ENCODE peak calls at places on chromosomes 12 and 14, in six cellular contexts. N is heart left ventricle, Y is left lung, M is substantia nigra, W is psoas muscle, D is right cardiac atrium. U is an unnamed sample.
A peak's percentile ranks its signal among the peaks of the same experiment; 100 is the strongest.

GRCh38 chr14:35808076-35808657 is 928 bp downstream of the RALGAPA1 start:
- DNase-seq in N (no peak), Y (no peak), M (no peak), W (no peak), D (no peak), U (no peak)

GRCh38 chr12:15278816-15279658 is 43.3 kb upstream of the PTPRO start:
- DNase-seq in N (peak; percentile 85), Y (peak; percentile 87), M (no peak), W (peak; percentile 92), D (peak; percentile 89), U (peak; percentile 87)

GRCh38 chr12:124188561-124189405 is 106.1 kb upstream of the RFLNA start:
- DNase-seq in N (no peak), Y (no peak), M (no peak), W (no peak), D (no peak), U (no peak)

GRCh38 chr14:22570132-22570949 is 18.7 kb downstream of the DAD1 start:
- DNase-seq in N (no peak), Y (no peak), M (no peak), W (no peak), D (no peak), U (no peak)

GRCh38 chr14:99101826-99102461 is 170.1 kb downstream of the BCL11B start:
- DNase-seq in N (no peak), Y (no peak), M (no peak), W (no peak), D (no peak), U (no peak)

GRCh38 chr12:87813476-87814234 is 215.5 kb downstream of the C12orf50 start:
- DNase-seq in N (no peak), Y (no peak), M (no peak), W (no peak), D (no peak), U (no peak)

GRCh38 chr12:108495054-108495453 is 20.0 kb upstream of the FICD start:
- DNase-seq in N (no peak), Y (no peak), M (no peak), W (no peak), D (no peak), U (no peak)

GRCh38 chr12:124433147-124433874 is 134.1 kb downstream of the NCOR2 start:
- DNase-seq in N (peak; percentile 87), Y (no peak), M (no peak), W (peak; percentile 95), D (peak; percentile 94), U (no peak)

GRCh38 chr14:102993523-102993922 is 63.8 kb downstream of the CDC42BPB start:
- DNase-seq in N (no peak), Y (no peak), M (no peak), W (no peak), D (no peak), U (no peak)

GRCh38 chr12:79993106-79993862 is 58.4 kb upstream of the PPP1R12A start:
- DNase-seq in N (no peak), Y (no peak), M (no peak), W (peak; percentile 59), D (peak; percentile 54), U (no peak)

GRCh38 chr12:4153343-4153892 is 120.1 kb upstream of the CCND2 start:
- DNase-seq in N (no peak), Y (no peak), M (no peak), W (no peak), D (no peak), U (no peak)

GRCh38 chr12:121209629-121210572 is at the start of gene P2RX4:
- DNase-seq in N (peak; percentile 95), Y (peak; percentile 92), M (peak; percentile 70), W (peak; percentile 89), D (peak; percentile 96), U (peak; percentile 96)

GRCh38 chr12:76755829-76756379 is 8.0 kb upstream of the ZDHHC17 start:
- DNase-seq in N (no peak), Y (no peak), M (no peak), W (no peak), D (no peak), U (no peak)

GRCh38 chr12:20392339-20392738 is 24.0 kb downstream of the PDE3A start:
- DNase-seq in N (no peak), Y (no peak), M (no peak), W (no peak), D (no peak), U (no peak)

GRCh38 chr14:102805454-102805891 is 28.2 kb downstream of the TRAF3 start:
- DNase-seq in N (no peak), Y (no peak), M (no peak), W (no peak), D (no peak), U (no peak)

GRCh38 chr14:22882529-22883190 is 362 bp upstream of the REM2 start:
- DNase-seq in N (no peak), Y (no peak), M (no peak), W (no peak), D (no peak), U (no peak)

GRCh38 chr12:124862768-124863408 is 776 bp downstream of the SCARB1 start:
- DNase-seq in N (no peak), Y (no peak), M (peak; percentile 35), W (no peak), D (peak; percentile 59), U (no peak)

GRCh38 chr12:69553626-69554248 is 31.5 kb upstream of the CCT2 start:
- DNase-seq in N (no peak), Y (no peak), M (no peak), W (no peak), D (no peak), U (no peak)

GRCh38 chr14:62436256-62436655 is 609.0 kb downstream of the KCNH5 start:
- DNase-seq in N (no peak), Y (no peak), M (no peak), W (no peak), D (no peak), U (no peak)

DNA sequence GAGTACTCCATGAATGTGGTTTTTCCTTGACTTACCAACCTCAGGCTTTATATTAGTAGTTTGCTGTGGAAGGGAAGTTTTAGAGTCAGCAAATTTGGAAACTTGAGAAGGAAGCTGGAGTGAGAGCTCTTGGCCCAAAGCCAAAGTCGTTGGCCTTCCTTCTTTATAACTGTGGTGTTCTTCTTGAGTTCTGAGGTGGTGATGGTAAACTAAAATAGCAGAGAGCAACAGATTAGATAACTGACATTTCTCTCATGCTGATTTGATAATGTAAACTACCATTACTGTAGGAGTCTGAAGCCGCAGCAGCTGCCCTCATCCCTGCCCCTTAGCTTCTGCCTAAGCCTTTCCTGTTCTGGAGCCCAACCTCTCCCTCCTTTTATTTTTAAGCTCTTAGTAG is 76.3 kb downstream of the TGFB3 start:
- DNase-seq in N (no peak), Y (peak; percentile 56), M (no peak), W (no peak), D (peak; percentile 68), U (no peak)
- H3K27ac ChIP-seq in N (peak overlapping the region; percentile 26), Y (peak overlapping the region; percentile 11), M (peak overlapping the region; percentile 56), W (peak overlapping the region; percentile 56), D (peak overlapping the region; percentile 24), U (no peak overlapping the region)

DNA sequence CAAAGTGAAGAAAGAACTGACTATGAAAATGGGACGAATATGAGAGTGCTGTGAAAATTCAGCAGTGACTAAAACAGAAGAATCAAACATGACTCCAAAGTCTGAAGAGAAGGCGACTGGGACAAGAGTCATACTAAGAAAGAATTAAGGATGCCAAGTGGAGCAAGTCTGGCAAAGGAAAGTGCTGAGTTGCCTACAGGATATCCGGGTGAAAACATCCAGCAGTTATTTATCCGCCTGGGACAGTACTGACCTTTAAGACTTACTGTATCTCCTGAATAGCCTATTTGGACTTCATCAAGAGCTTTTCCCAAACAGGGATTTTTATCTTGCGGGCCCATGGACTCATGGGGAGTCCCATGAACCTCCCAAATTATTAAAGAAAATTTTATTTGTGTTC is 41.1 kb downstream of the KICS2 start:
- DNase-seq in N (no peak), Y (no peak), M (no peak), W (no peak), D (no peak), U (no peak)
- H3K27ac ChIP-seq in N (peak overlapping the region; percentile 13), Y (peak overlapping the region; percentile 67), M (no peak overlapping the region), W (peak overlapping the region; percentile 53), D (no peak overlapping the region), U (no peak overlapping the region)

GRCh38 chr14:61099221-61099835 is 118.3 kb downstream of the SLC38A6 start:
- DNase-seq in N (no peak), Y (no peak), M (no peak), W (no peak), D (no peak), U (no peak)

GRCh38 chr14:61103541-61104339 is 122.7 kb downstream of the SLC38A6 start:
- DNase-seq in N (no peak), Y (peak; percentile 71), M (no peak), W (peak; percentile 78), D (peak; percentile 69), U (peak; percentile 75)

GRCh38 chr14:61102549-61103466 is 121.8 kb downstream of the SLC38A6 start:
- DNase-seq in N (no peak), Y (no peak), M (no peak), W (no peak), D (no peak), U (no peak)

GRCh38 chr14:61104358-61104757 is 123.3 kb downstream of the SLC38A6 start:
- DNase-seq in N (no peak), Y (no peak), M (no peak), W (no peak), D (no peak), U (no peak)

GRCh38 chr14:61101803-61102548 is 120.9 kb downstream of the SLC38A6 start:
- DNase-seq in N (no peak), Y (no peak), M (no peak), W (no peak), D (no peak), U (no peak)
- H3K27ac ChIP-seq in N (no peak overlapping the region), Y (peak overlapping the region; percentile 86), M (no peak overlapping the region), W (peak overlapping the region; percentile 79), D (peak overlapping the region; percentile 42), U (no peak overlapping the region)

GRCh38 chr14:101781240-101782061 is 19.9 kb downstream of the PPP2R5C start:
- DNase-seq in N (peak; percentile 68), Y (no peak), M (no peak), W (no peak), D (peak; percentile 69), U (no peak)

GRCh38 chr14:101784631-101785030 is 23.1 kb downstream of the PPP2R5C start:
- DNase-seq in N (no peak), Y (no peak), M (no peak), W (no peak), D (no peak), U (no peak)

GRCh38 chr14:101780887-101781239 is 19.4 kb downstream of the PPP2R5C start:
- DNase-seq in N (no peak), Y (no peak), M (no peak), W (no peak), D (no peak), U (no peak)

GRCh38 chr14:101788016-101788695 is 26.6 kb downstream of the PPP2R5C start:
- DNase-seq in N (no peak), Y (no peak), M (no peak), W (no peak), D (no peak), U (no peak)

DNA sequence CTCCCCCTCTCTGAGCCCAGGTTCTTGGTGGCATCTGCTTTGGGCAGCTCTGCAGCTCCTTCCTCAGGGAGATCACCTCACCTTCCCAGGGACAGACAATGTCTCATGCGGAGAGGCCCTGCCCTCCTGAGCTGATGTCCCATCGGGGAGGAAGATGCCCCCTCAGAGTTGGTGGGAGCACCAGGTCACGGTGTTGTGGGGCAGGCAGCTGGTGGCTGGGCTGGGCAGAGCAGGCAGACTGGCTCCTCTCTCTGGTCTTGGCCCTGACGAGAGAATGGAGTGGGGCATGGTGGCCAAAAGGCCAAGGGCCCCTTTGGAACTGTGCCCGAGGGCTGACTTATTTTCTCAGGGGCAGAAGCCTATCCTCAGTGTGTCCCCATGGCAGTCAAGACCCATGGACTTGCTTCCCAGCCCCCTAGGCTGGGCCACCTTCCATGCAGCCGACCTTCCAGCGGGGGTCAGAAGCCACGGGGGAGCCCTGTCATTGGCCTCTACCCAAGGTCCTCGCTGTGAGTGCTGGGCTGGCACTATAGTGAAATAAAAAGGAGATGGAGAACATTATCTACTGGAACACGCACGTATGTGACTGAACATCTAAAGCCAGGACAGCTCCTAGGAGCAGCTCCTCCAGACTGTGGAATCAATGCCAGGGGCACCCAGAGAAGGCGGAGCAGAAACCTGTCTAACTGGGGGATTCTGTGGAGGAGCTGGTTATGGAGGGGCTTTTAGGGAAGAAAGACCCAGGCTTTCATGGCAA is 21.9 kb downstream of the PPP2R5C start:
- DNase-seq in N (no peak), Y (no peak), M (no peak), W (no peak), D (peak; percentile 47), U (no peak)
- H3K27ac ChIP-seq in N (peak overlapping the region; percentile 39), Y (no peak overlapping the region), M (no peak overlapping the region), W (no peak overlapping the region), D (no peak overlapping the region), U (no peak overlapping the region)